ENCODE peak calls at places on chromosomes 7 and 10, in nine cellular contexts. S is Calu3, X is amygdala, E is astrocyte of the cerebellum, W is AML-193, C is occipital lobe, G is HFFc6, Y is endothelial cell, H is NCI-H1436. J is an unnamed sample.
A peak's percentile ranks its signal among the peaks of the same experiment; 100 is the strongest.

GRCh38 chr7:91089382-91089963 is 174.8 kb upstream of the FZD1 start:
- DNase-seq in S (peak; percentile 15), X (no peak), E (peak; percentile 15), W (peak; percentile 17), C (no peak), G (no peak), Y (no peak), H (peak; percentile 42), J (peak; percentile 16)

GRCh38 chr7:110382736-110383135 is 708.2 kb upstream of the LRRN3 start:
- DNase-seq in S (no peak), X (no peak), E (no peak), W (no peak), C (no peak), G (no peak), Y (no peak), H (no peak), J (no peak)

GRCh38 chr10:44017483-44018145 is 367.3 kb downstream of the CXCL12 start:
- DNase-seq in S (no peak), X (no peak), E (no peak), W (no peak), C (no peak), G (no peak), Y (no peak), H (no peak), J (no peak)

GRCh38 chr10:130371686-130372085 is 235.5 kb downstream of the GLRX3 start:
- DNase-seq in S (no peak), X (no peak), E (no peak), W (no peak), C (no peak), G (no peak), Y (no peak), H (no peak), J (no peak)

GRCh38 chr7:151851160-151851751 is 25.7 kb downstream of the PRKAG2 start:
- DNase-seq in S (peak; percentile 60), X (no peak), E (no peak), W (peak; percentile 80), C (no peak), G (no peak), Y (no peak), H (no peak), J (no peak)

GRCh38 chr10:128854965-128855364 is 612.1 kb upstream of the MGMT start:
- DNase-seq in S (no peak), X (peak; percentile 44), E (peak; percentile 69), W (no peak), C (peak; percentile 55), G (no peak), Y (no peak), H (no peak), J (no peak)

GRCh38 chr7:1668932-1669485 is 1.1 kb upstream of the ELFN1 start:
- DNase-seq in S (no peak), X (no peak), E (no peak), W (no peak), C (no peak), G (no peak), Y (no peak), H (no peak), J (no peak)

GRCh38 chr7:101915000-101915399 is 97.6 kb downstream of the CUX1 start:
- DNase-seq in S (no peak), X (no peak), E (no peak), W (no peak), C (peak; percentile 51), G (no peak), Y (no peak), H (no peak), J (no peak)

GRCh38 chr7:36690514-36691187 is 33.6 kb downstream of the AOAH start:
- DNase-seq in S (no peak), X (no peak), E (no peak), W (no peak), C (no peak), G (no peak), Y (no peak), H (no peak), J (no peak)

GRCh38 chr7:101688183-101688831 is 59.2 kb upstream of the MYL10 start:
- DNase-seq in S (peak; percentile 79), X (peak; percentile 3), E (no peak), W (peak; percentile 57), C (peak; percentile 39), G (peak; percentile 13), Y (peak; percentile 90), H (peak; percentile 43), J (peak; percentile 86)

GRCh38 chr10:95530561-95530960 is 30.6 kb downstream of the SORBS1 start:
- DNase-seq in S (no peak), X (no peak), E (no peak), W (no peak), C (no peak), G (no peak), Y (no peak), H (no peak), J (no peak)

GRCh38 chr7:158827411-158828342 is 1.6 kb downstream of the ESYT2 start:
- DNase-seq in S (no peak), X (no peak), E (no peak), W (peak; percentile 68), C (no peak), G (peak; percentile 15), Y (no peak), H (no peak), J (no peak)

GRCh38 chr10:52965938-52966401 is 193.4 kb upstream of the MBL2 start:
- DNase-seq in S (no peak), X (no peak), E (no peak), W (no peak), C (no peak), G (no peak), Y (no peak), H (no peak), J (no peak)

GRCh38 chr10:71714592-71714991 is 5.0 kb downstream of the C10orf105 start:
- DNase-seq in S (no peak), X (no peak), E (no peak), W (no peak), C (no peak), G (no peak), Y (no peak), H (no peak), J (no peak)

GRCh38 chr10:44264244-44264643 is 120.7 kb downstream of the CXCL12 start:
- DNase-seq in S (no peak), X (no peak), E (no peak), W (no peak), C (no peak), G (no peak), Y (no peak), H (no peak), J (no peak)

GRCh38 chr7:72099784-72100183 is 312.4 kb downstream of the CALN1 start:
- DNase-seq in S (no peak), X (no peak), E (no peak), W (no peak), C (no peak), G (no peak), Y (no peak), H (no peak), J (no peak)

GRCh38 chr7:78691584-78691983 is 761.9 kb downstream of the MAGI2 start:
- DNase-seq in S (no peak), X (no peak), E (no peak), W (no peak), C (no peak), G (no peak), Y (no peak), H (no peak), J (no peak)

GRCh38 chr10:14356921-14357320 is 26.2 kb upstream of the FRMD4A start:
- DNase-seq in S (no peak), X (no peak), E (peak; percentile 85), W (no peak), C (no peak), G (peak; percentile 38), Y (no peak), H (no peak), J (peak; percentile 20)

GRCh38 chr10:101238732-101239105 is 9.5 kb upstream of the LBX1 start:
- DNase-seq in S (no peak), X (no peak), E (no peak), W (no peak), C (no peak), G (no peak), Y (peak; percentile 66), H (no peak), J (no peak)

GRCh38 chr7:137439829-137440433 is 96.4 kb upstream of the PTN start:
- DNase-seq in S (no peak), X (no peak), E (no peak), W (no peak), C (no peak), G (no peak), Y (no peak), H (no peak), J (no peak)

GRCh38 chr7:140625908-140626868 is 14.4 kb downstream of the DENND2A start:
- DNase-seq in S (no peak), X (no peak), E (peak; percentile 99), W (no peak), C (peak; percentile 25), G (peak; percentile 82), Y (peak; percentile 43), H (no peak), J (peak; percentile 82)

GRCh38 chr10:89207801-89208551 is 859 bp upstream of the CH25H start:
- DNase-seq in S (peak; percentile 2), X (no peak), E (no peak), W (no peak), C (no peak), G (no peak), Y (peak; percentile 70), H (no peak), J (peak; percentile 49)

J was measured in AG08396.